ENCODE peak calls at places on chromosomes 3 and 15, in six cellular contexts. One of them, this sample, is unnamed.

GRCh38 chr3:78726545-78726944 is 1041.3 kb downstream of the ROBO1 start:
- DNase-seq in fibroblast of pulmonary artery: no peak
- DNase-seq in stimulated activated CD8-positive, alpha-beta memory T cell treated with anti-CD3 and anti-CD28 coated beads, Interleukin-15, amount 100 ng/mL, for 1 hour: no peak
- DNase-seq in HT1080: no peak
- DNase-seq in NCI-H1105 treated with DMSO at 0.1 percent for 48 hours: peak; percentile 17
- DNase-seq in progenitor cell of endocrine pancreas: no peak
- DNase-seq in this sample: no peak

GRCh38 chr3:194964809-194965208 is 279.1 kb downstream of the FAM43A start:
- DNase-seq in fibroblast of pulmonary artery: no peak
- DNase-seq in stimulated activated CD8-positive, alpha-beta memory T cell treated with anti-CD3 and anti-CD28 coated beads, Interleukin-15, amount 100 ng/mL, for 1 hour: no peak
- DNase-seq in HT1080: no peak
- DNase-seq in NCI-H1105 treated with DMSO at 0.1 percent for 48 hours: no peak
- DNase-seq in progenitor cell of endocrine pancreas: no peak
- DNase-seq in this sample: no peak

GRCh38 chr3:131091768-131092167 is 65.1 kb downstream of the NEK11 start:
- DNase-seq in fibroblast of pulmonary artery: no peak
- DNase-seq in stimulated activated CD8-positive, alpha-beta memory T cell treated with anti-CD3 and anti-CD28 coated beads, Interleukin-15, amount 100 ng/mL, for 1 hour: no peak
- DNase-seq in HT1080: peak; percentile 53
- DNase-seq in NCI-H1105 treated with DMSO at 0.1 percent for 48 hours: no peak
- DNase-seq in progenitor cell of endocrine pancreas: no peak
- DNase-seq in this sample: no peak

GRCh38 chr3:182369861-182370260 is 423.4 kb upstream of the ATP11B start:
- DNase-seq in fibroblast of pulmonary artery: no peak
- DNase-seq in stimulated activated CD8-positive, alpha-beta memory T cell treated with anti-CD3 and anti-CD28 coated beads, Interleukin-15, amount 100 ng/mL, for 1 hour: no peak
- DNase-seq in HT1080: no peak
- DNase-seq in NCI-H1105 treated with DMSO at 0.1 percent for 48 hours: no peak
- DNase-seq in progenitor cell of endocrine pancreas: no peak
- DNase-seq in this sample: no peak

GRCh38 chr15:68429691-68430470 is 2.1 kb downstream of the ITGA11 start:
- DNase-seq in fibroblast of pulmonary artery: no peak
- DNase-seq in stimulated activated CD8-positive, alpha-beta memory T cell treated with anti-CD3 and anti-CD28 coated beads, Interleukin-15, amount 100 ng/mL, for 1 hour: no peak
- DNase-seq in HT1080: no peak
- DNase-seq in NCI-H1105 treated with DMSO at 0.1 percent for 48 hours: no peak
- DNase-seq in progenitor cell of endocrine pancreas: no peak
- DNase-seq in this sample: peak; percentile 35

GRCh38 chr3:189787622-189788021 is 156.4 kb downstream of the TP63 start:
- DNase-seq in fibroblast of pulmonary artery: peak; percentile 6
- DNase-seq in stimulated activated CD8-positive, alpha-beta memory T cell treated with anti-CD3 and anti-CD28 coated beads, Interleukin-15, amount 100 ng/mL, for 1 hour: no peak
- DNase-seq in HT1080: peak; percentile 39
- DNase-seq in NCI-H1105 treated with DMSO at 0.1 percent for 48 hours: no peak
- DNase-seq in progenitor cell of endocrine pancreas: no peak
- DNase-seq in this sample: peak; percentile 58

GRCh38 chr15:63374686-63375520 is 6.7 kb downstream of the CA12 start:
- DNase-seq in fibroblast of pulmonary artery: peak; percentile 81
- DNase-seq in stimulated activated CD8-positive, alpha-beta memory T cell treated with anti-CD3 and anti-CD28 coated beads, Interleukin-15, amount 100 ng/mL, for 1 hour: no peak
- DNase-seq in HT1080: peak; percentile 77
- DNase-seq in NCI-H1105 treated with DMSO at 0.1 percent for 48 hours: no peak
- DNase-seq in progenitor cell of endocrine pancreas: no peak
- DNase-seq in this sample: peak; percentile 80

GRCh38 chr3:134340362-134340997 is 33.8 kb downstream of the AMOTL2 start:
- DNase-seq in fibroblast of pulmonary artery: no peak
- DNase-seq in stimulated activated CD8-positive, alpha-beta memory T cell treated with anti-CD3 and anti-CD28 coated beads, Interleukin-15, amount 100 ng/mL, for 1 hour: no peak
- DNase-seq in HT1080: no peak
- DNase-seq in NCI-H1105 treated with DMSO at 0.1 percent for 48 hours: no peak
- DNase-seq in progenitor cell of endocrine pancreas: no peak
- DNase-seq in this sample: peak; percentile 21

GRCh38 chr15:92901053-92901761 is 1.1 kb downstream of the CHD2 start:
- DNase-seq in fibroblast of pulmonary artery: no peak
- DNase-seq in stimulated activated CD8-positive, alpha-beta memory T cell treated with anti-CD3 and anti-CD28 coated beads, Interleukin-15, amount 100 ng/mL, for 1 hour: no peak
- DNase-seq in HT1080: no peak
- DNase-seq in NCI-H1105 treated with DMSO at 0.1 percent for 48 hours: no peak
- DNase-seq in progenitor cell of endocrine pancreas: no peak
- DNase-seq in this sample: peak; percentile 54

GRCh38 chr3:116569611-116570010 is 124.3 kb upstream of the LSAMP start:
- DNase-seq in fibroblast of pulmonary artery: no peak
- DNase-seq in stimulated activated CD8-positive, alpha-beta memory T cell treated with anti-CD3 and anti-CD28 coated beads, Interleukin-15, amount 100 ng/mL, for 1 hour: no peak
- DNase-seq in HT1080: peak; percentile 76
- DNase-seq in NCI-H1105 treated with DMSO at 0.1 percent for 48 hours: no peak
- DNase-seq in progenitor cell of endocrine pancreas: no peak
- DNase-seq in this sample: no peak

GRCh38 chr3:87333393-87333892 is 57.1 kb upstream of the POU1F1 start:
- DNase-seq in fibroblast of pulmonary artery: peak; percentile 91
- DNase-seq in stimulated activated CD8-positive, alpha-beta memory T cell treated with anti-CD3 and anti-CD28 coated beads, Interleukin-15, amount 100 ng/mL, for 1 hour: no peak
- DNase-seq in HT1080: peak; percentile 97
- DNase-seq in NCI-H1105 treated with DMSO at 0.1 percent for 48 hours: no peak
- DNase-seq in progenitor cell of endocrine pancreas: no peak
- DNase-seq in this sample: peak; percentile 89

GRCh38 chr15:58466566-58466965 is 34.8 kb downstream of the LIPC start:
- DNase-seq in fibroblast of pulmonary artery: no peak
- DNase-seq in stimulated activated CD8-positive, alpha-beta memory T cell treated with anti-CD3 and anti-CD28 coated beads, Interleukin-15, amount 100 ng/mL, for 1 hour: no peak
- DNase-seq in HT1080: no peak
- DNase-seq in NCI-H1105 treated with DMSO at 0.1 percent for 48 hours: no peak
- DNase-seq in progenitor cell of endocrine pancreas: no peak
- DNase-seq in this sample: no peak

GRCh38 chr3:101518421-101518871 is 5.4 kb upstream of the SENP7 start:
- DNase-seq in fibroblast of pulmonary artery: no peak
- DNase-seq in stimulated activated CD8-positive, alpha-beta memory T cell treated with anti-CD3 and anti-CD28 coated beads, Interleukin-15, amount 100 ng/mL, for 1 hour: no peak
- DNase-seq in HT1080: peak; percentile 84
- DNase-seq in NCI-H1105 treated with DMSO at 0.1 percent for 48 hours: no peak
- DNase-seq in progenitor cell of endocrine pancreas: no peak
- DNase-seq in this sample: no peak

GRCh38 chr3:46854543-46854942 is 8.7 kb downstream of the MYL3 start:
- DNase-seq in fibroblast of pulmonary artery: no peak
- DNase-seq in stimulated activated CD8-positive, alpha-beta memory T cell treated with anti-CD3 and anti-CD28 coated beads, Interleukin-15, amount 100 ng/mL, for 1 hour: no peak
- DNase-seq in HT1080: no peak
- DNase-seq in NCI-H1105 treated with DMSO at 0.1 percent for 48 hours: no peak
- DNase-seq in progenitor cell of endocrine pancreas: no peak
- DNase-seq in this sample: no peak

GRCh38 chr3:36868614-36869436 is 76.0 kb downstream of the TRANK1 start:
- DNase-seq in fibroblast of pulmonary artery: peak; percentile 80
- DNase-seq in stimulated activated CD8-positive, alpha-beta memory T cell treated with anti-CD3 and anti-CD28 coated beads, Interleukin-15, amount 100 ng/mL, for 1 hour: peak; percentile 21
- DNase-seq in HT1080: peak; percentile 51
- DNase-seq in NCI-H1105 treated with DMSO at 0.1 percent for 48 hours: peak; percentile 60
- DNase-seq in progenitor cell of endocrine pancreas: peak; percentile 18
- DNase-seq in this sample: peak; percentile 78

GRCh38 chr3:43497905-43498365 is 123.9 kb downstream of the ANO10 start:
- DNase-seq in fibroblast of pulmonary artery: peak; percentile 58
- DNase-seq in stimulated activated CD8-positive, alpha-beta memory T cell treated with anti-CD3 and anti-CD28 coated beads, Interleukin-15, amount 100 ng/mL, for 1 hour: no peak
- DNase-seq in HT1080: peak; percentile 34
- DNase-seq in NCI-H1105 treated with DMSO at 0.1 percent for 48 hours: no peak
- DNase-seq in progenitor cell of endocrine pancreas: no peak
- DNase-seq in this sample: peak; percentile 53

GRCh38 chr15:69319384-69320375 is 21.0 kb downstream of the PAQR5 start:
- DNase-seq in fibroblast of pulmonary artery: no peak
- DNase-seq in stimulated activated CD8-positive, alpha-beta memory T cell treated with anti-CD3 and anti-CD28 coated beads, Interleukin-15, amount 100 ng/mL, for 1 hour: no peak
- DNase-seq in HT1080: no peak
- DNase-seq in NCI-H1105 treated with DMSO at 0.1 percent for 48 hours: no peak
- DNase-seq in progenitor cell of endocrine pancreas: no peak
- DNase-seq in this sample: no peak

GRCh38 chr15:75729304-75730069 is 16.8 kb upstream of the CSPG4 start:
- DNase-seq in fibroblast of pulmonary artery: no peak
- DNase-seq in stimulated activated CD8-positive, alpha-beta memory T cell treated with anti-CD3 and anti-CD28 coated beads, Interleukin-15, amount 100 ng/mL, for 1 hour: no peak
- DNase-seq in HT1080: no peak
- DNase-seq in NCI-H1105 treated with DMSO at 0.1 percent for 48 hours: peak; percentile 1
- DNase-seq in progenitor cell of endocrine pancreas: no peak
- DNase-seq in this sample: no peak

GRCh38 chr3:86976206-86976605 is 14.7 kb downstream of the VGLL3 start:
- DNase-seq in fibroblast of pulmonary artery: no peak
- DNase-seq in stimulated activated CD8-positive, alpha-beta memory T cell treated with anti-CD3 and anti-CD28 coated beads, Interleukin-15, amount 100 ng/mL, for 1 hour: no peak
- DNase-seq in HT1080: no peak
- DNase-seq in NCI-H1105 treated with DMSO at 0.1 percent for 48 hours: no peak
- DNase-seq in progenitor cell of endocrine pancreas: no peak
- DNase-seq in this sample: no peak

GRCh38 chr15:72289597-72290325 is 17.4 kb upstream of the PARP6 start:
- DNase-seq in fibroblast of pulmonary artery: no peak
- DNase-seq in stimulated activated CD8-positive, alpha-beta memory T cell treated with anti-CD3 and anti-CD28 coated beads, Interleukin-15, amount 100 ng/mL, for 1 hour: no peak
- DNase-seq in HT1080: no peak
- DNase-seq in NCI-H1105 treated with DMSO at 0.1 percent for 48 hours: no peak
- DNase-seq in progenitor cell of endocrine pancreas: no peak
- DNase-seq in this sample: no peak

GRCh38 chr3:181009225-181009624 is 19.7 kb upstream of the DNAJC19 start:
- DNase-seq in fibroblast of pulmonary artery: no peak
- DNase-seq in stimulated activated CD8-positive, alpha-beta memory T cell treated with anti-CD3 and anti-CD28 coated beads, Interleukin-15, amount 100 ng/mL, for 1 hour: no peak
- DNase-seq in HT1080: no peak
- DNase-seq in NCI-H1105 treated with DMSO at 0.1 percent for 48 hours: no peak
- DNase-seq in progenitor cell of endocrine pancreas: no peak
- DNase-seq in this sample: no peak

GRCh38 chr3:16294854-16295253 is 29.8 kb downstream of the OXNAD1 start:
- DNase-seq in fibroblast of pulmonary artery: no peak
- DNase-seq in stimulated activated CD8-positive, alpha-beta memory T cell treated with anti-CD3 and anti-CD28 coated beads, Interleukin-15, amount 100 ng/mL, for 1 hour: no peak
- DNase-seq in HT1080: no peak
- DNase-seq in NCI-H1105 treated with DMSO at 0.1 percent for 48 hours: no peak
- DNase-seq in progenitor cell of endocrine pancreas: no peak
- DNase-seq in this sample: no peak

GRCh38 chr3:86563358-86563970 is 427.5 kb downstream of the VGLL3 start:
- DNase-seq in fibroblast of pulmonary artery: peak; percentile 58
- DNase-seq in stimulated activated CD8-positive, alpha-beta memory T cell treated with anti-CD3 and anti-CD28 coated beads, Interleukin-15, amount 100 ng/mL, for 1 hour: no peak
- DNase-seq in HT1080: peak; percentile 23
- DNase-seq in NCI-H1105 treated with DMSO at 0.1 percent for 48 hours: peak; percentile 31
- DNase-seq in progenitor cell of endocrine pancreas: no peak
- DNase-seq in this sample: peak; percentile 51

GRCh38 chr3:64445318-64446300 is 220.3 kb upstream of the PRICKLE2 start:
- DNase-seq in fibroblast of pulmonary artery: peak; percentile 36
- DNase-seq in stimulated activated CD8-positive, alpha-beta memory T cell treated with anti-CD3 and anti-CD28 coated beads, Interleukin-15, amount 100 ng/mL, for 1 hour: no peak
- DNase-seq in HT1080: peak; percentile 18
- DNase-seq in NCI-H1105 treated with DMSO at 0.1 percent for 48 hours: peak; percentile 18
- DNase-seq in progenitor cell of endocrine pancreas: peak; percentile 55
- DNase-seq in this sample: no peak

GRCh38 chr3:188253800-188254452 is 100.0 kb downstream of the LPP start:
- DNase-seq in fibroblast of pulmonary artery: no peak
- DNase-seq in stimulated activated CD8-positive, alpha-beta memory T cell treated with anti-CD3 and anti-CD28 coated beads, Interleukin-15, amount 100 ng/mL, for 1 hour: no peak
- DNase-seq in HT1080: no peak
- DNase-seq in NCI-H1105 treated with DMSO at 0.1 percent for 48 hours: no peak
- DNase-seq in progenitor cell of endocrine pancreas: no peak
- DNase-seq in this sample: no peak

GRCh38 chr15:75782926-75783325 is 60.3 kb upstream of the UBE2Q2 start:
- DNase-seq in fibroblast of pulmonary artery: no peak
- DNase-seq in stimulated activated CD8-positive, alpha-beta memory T cell treated with anti-CD3 and anti-CD28 coated beads, Interleukin-15, amount 100 ng/mL, for 1 hour: no peak
- DNase-seq in HT1080: no peak
- DNase-seq in NCI-H1105 treated with DMSO at 0.1 percent for 48 hours: no peak
- DNase-seq in progenitor cell of endocrine pancreas: no peak
- DNase-seq in this sample: no peak

GRCh38 chr15:27990411-27991338 is 108.4 kb downstream of the OCA2 start:
- DNase-seq in fibroblast of pulmonary artery: no peak
- DNase-seq in stimulated activated CD8-positive, alpha-beta memory T cell treated with anti-CD3 and anti-CD28 coated beads, Interleukin-15, amount 100 ng/mL, for 1 hour: no peak
- DNase-seq in HT1080: no peak
- DNase-seq in NCI-H1105 treated with DMSO at 0.1 percent for 48 hours: peak; percentile 61
- DNase-seq in progenitor cell of endocrine pancreas: no peak
- DNase-seq in this sample: no peak

GRCh38 chr3:54822206-54822605 is 105.7 kb downstream of the LRTM1 start:
- DNase-seq in fibroblast of pulmonary artery: peak; percentile 69
- DNase-seq in stimulated activated CD8-positive, alpha-beta memory T cell treated with anti-CD3 and anti-CD28 coated beads, Interleukin-15, amount 100 ng/mL, for 1 hour: no peak
- DNase-seq in HT1080: peak; percentile 12
- DNase-seq in NCI-H1105 treated with DMSO at 0.1 percent for 48 hours: peak; percentile 17
- DNase-seq in progenitor cell of endocrine pancreas: no peak
- DNase-seq in this sample: peak; percentile 73

GRCh38 chr15:90552162-90552928 is 22.6 kb downstream of the CRTC3 start:
- DNase-seq in fibroblast of pulmonary artery: peak; percentile 57
- DNase-seq in stimulated activated CD8-positive, alpha-beta memory T cell treated with anti-CD3 and anti-CD28 coated beads, Interleukin-15, amount 100 ng/mL, for 1 hour: no peak
- DNase-seq in HT1080: peak; percentile 15
- DNase-seq in NCI-H1105 treated with DMSO at 0.1 percent for 48 hours: no peak
- DNase-seq in progenitor cell of endocrine pancreas: no peak
- DNase-seq in this sample: peak; percentile 69

GRCh38 chr15:47788685-47789084 is 71.4 kb downstream of the SEMA6D start:
- DNase-seq in fibroblast of pulmonary artery: no peak
- DNase-seq in stimulated activated CD8-positive, alpha-beta memory T cell treated with anti-CD3 and anti-CD28 coated beads, Interleukin-15, amount 100 ng/mL, for 1 hour: no peak
- DNase-seq in HT1080: no peak
- DNase-seq in NCI-H1105 treated with DMSO at 0.1 percent for 48 hours: no peak
- DNase-seq in progenitor cell of endocrine pancreas: no peak
- DNase-seq in this sample: no peak

GRCh38 chr15:43912991-43913927 is 86.5 kb downstream of the WDR76 start:
- DNase-seq in fibroblast of pulmonary artery: peak; percentile 98
- DNase-seq in stimulated activated CD8-positive, alpha-beta memory T cell treated with anti-CD3 and anti-CD28 coated beads, Interleukin-15, amount 100 ng/mL, for 1 hour: no peak
- DNase-seq in HT1080: peak; percentile 100
- DNase-seq in NCI-H1105 treated with DMSO at 0.1 percent for 48 hours: no peak
- DNase-seq in progenitor cell of endocrine pancreas: no peak
- DNase-seq in this sample: peak; percentile 98

This sample was measured in fibroblast of the aortic adventitia.